ENCODE peak calls at places on chromosomes 7 and 10, in ten cellular contexts. Q is midbrain, G is kidney tubule cell, B is AG09309, A is hepatocyte, L is HFF-Myc, P is mesothelial cell of epicardium, W is NCI-H82, Y is BJ, C is endothelial cell. T is an unnamed sample.

GRCh38 chr7:128794020-128794419 is 2.3 kb downstream of the CCDC136 start:
- DNase-seq in Q (no peak), G (peak), B (no peak), A (no peak), L (no peak), P (no peak), W (peak), Y (no peak), C (no peak), T (no peak)

GRCh38 chr7:101058355-101058754 is 26.9 kb upstream of the TRIM56 start:
- DNase-seq in Q (peak), G (peak), B (no peak), A (peak), L (peak), P (peak), W (no peak), Y (no peak), C (peak), T (no peak)

GRCh38 chr7:74092964-74093339 is 9.3 kb downstream of the LIMK1 start:
- DNase-seq in Q (peak), G (no peak), B (no peak), A (no peak), L (no peak), P (no peak), W (no peak), Y (no peak), C (no peak), T (no peak)

GRCh38 chr10:48605786-48606529 is 1.1 kb upstream of the ARHGAP22 start:
- DNase-seq in Q (no peak), G (peak), B (no peak), A (no peak), L (no peak), P (no peak), W (no peak), Y (no peak), C (no peak), T (no peak)

GRCh38 chr7:84454174-84454959 is 259.8 kb upstream of the SEMA3A start:
- DNase-seq in Q (no peak), G (no peak), B (no peak), A (no peak), L (no peak), P (no peak), W (no peak), Y (no peak), C (no peak), T (no peak)

GRCh38 chr7:29087840-29088169 is 58.5 kb downstream of the CPVL start:
- DNase-seq in Q (no peak), G (no peak), B (no peak), A (no peak), L (no peak), P (no peak), W (peak), Y (no peak), C (no peak), T (no peak)

GRCh38 chr10:110168601-110169481 is 38.6 kb upstream of the MXI1 start:
- DNase-seq in Q (no peak), G (no peak), B (no peak), A (peak), L (no peak), P (no peak), W (peak), Y (no peak), C (no peak), T (no peak)

GRCh38 chr10:116888380-116889055 is 39.2 kb downstream of the ENO4 start:
- DNase-seq in Q (no peak), G (peak), B (peak), A (peak), L (peak), P (no peak), W (no peak), Y (peak), C (no peak), T (peak)

GRCh38 chr7:43105521-43106120 is 6.8 kb upstream of the HECW1 start:
- DNase-seq in Q (no peak), G (peak), B (no peak), A (no peak), L (no peak), P (no peak), W (no peak), Y (no peak), C (no peak), T (no peak)

GRCh38 chr10:24744966-24745365 is 21.3 kb upstream of the ARHGAP21 start:
- DNase-seq in Q (no peak), G (no peak), B (no peak), A (no peak), L (no peak), P (no peak), W (no peak), Y (no peak), C (no peak), T (no peak)

GRCh38 chr10:114445332-114445731 is 41.0 kb upstream of the AFAP1L2 start:
- DNase-seq in Q (no peak), G (no peak), B (no peak), A (no peak), L (no peak), P (no peak), W (no peak), Y (no peak), C (no peak), T (no peak)

GRCh38 chr10:69961168-69961863 is 91.3 kb upstream of the MACROH2A2 start:
- DNase-seq in Q (no peak), G (peak), B (no peak), A (peak), L (no peak), P (no peak), W (no peak), Y (no peak), C (no peak), T (no peak)

GRCh38 chr7:30750574-30751256 is 1.2 kb upstream of the INMT start:
- DNase-seq in Q (peak), G (no peak), B (peak), A (peak), L (peak), P (no peak), W (no peak), Y (peak), C (no peak), T (no peak)

GRCh38 chr7:135712182-135712782 is 15.7 kb downstream of the SLC13A4 start:
- DNase-seq in Q (no peak), G (no peak), B (no peak), A (no peak), L (peak), P (no peak), W (peak), Y (no peak), C (no peak), T (no peak)

GRCh38 chr10:119651514-119652327 is 541 bp downstream of the BAG3 start:
- DNase-seq in Q (no peak), G (no peak), B (no peak), A (peak), L (no peak), P (peak), W (peak), Y (no peak), C (peak), T (no peak)

GRCh38 chr7:90764848-90765570 is 168.9 kb downstream of the CDK14 start:
- DNase-seq in Q (no peak), G (peak), B (no peak), A (no peak), L (no peak), P (no peak), W (no peak), Y (no peak), C (no peak), T (no peak)

GRCh38 chr7:70294512-70294911 is 696.2 kb downstream of the AUTS2 start:
- DNase-seq in Q (no peak), G (no peak), B (no peak), A (no peak), L (no peak), P (no peak), W (no peak), Y (no peak), C (no peak), T (no peak)

GRCh38 chr10:43585046-43585445 is 10.6 kb upstream of the ZNF239 start:
- DNase-seq in Q (no peak), G (no peak), B (no peak), A (no peak), L (no peak), P (no peak), W (no peak), Y (no peak), C (no peak), T (no peak)

GRCh38 chr10:70053896-70054641 is 1.4 kb downstream of the MACROH2A2 start:
- DNase-seq in Q (no peak), G (peak), B (no peak), A (peak), L (no peak), P (no peak), W (no peak), Y (no peak), C (peak), T (no peak)

GRCh38 chr7:140924019-140924820 is 509 bp downstream of the BRAF start:
- DNase-seq in Q (peak), G (peak), B (peak), A (peak), L (peak), P (peak), W (peak), Y (no peak), C (peak), T (no peak)

GRCh38 chr7:105195891-105196290 is 181.9 kb downstream of the KMT2E start:
- DNase-seq in Q (no peak), G (no peak), B (no peak), A (no peak), L (no peak), P (no peak), W (no peak), Y (no peak), C (no peak), T (no peak)

GRCh38 chr10:62268027-62268398 is 631 bp downstream of the RTKN2 start:
- DNase-seq in Q (no peak), G (peak), B (no peak), A (peak), L (no peak), P (no peak), W (peak), Y (no peak), C (no peak), T (no peak)

GRCh38 chr10:78300526-78300925 is 266.9 kb downstream of the RPS24 start:
- DNase-seq in Q (no peak), G (no peak), B (no peak), A (no peak), L (no peak), P (no peak), W (no peak), Y (no peak), C (no peak), T (no peak)

GRCh38 chr10:3482200-3482993 is 302.6 kb downstream of the KLF6 start:
- DNase-seq in Q (no peak), G (peak), B (peak), A (peak), L (peak), P (no peak), W (peak), Y (peak), C (no peak), T (no peak)

GRCh38 chr7:131556055-131556911 is at the start of gene PODXL:
- DNase-seq in Q (peak), G (peak), B (no peak), A (peak), L (no peak), P (peak), W (peak), Y (no peak), C (peak), T (no peak)

GRCh38 chr10:33653584-33654367 is 319.3 kb upstream of the NRP1 start:
- DNase-seq in Q (no peak), G (peak), B (peak), A (no peak), L (no peak), P (no peak), W (no peak), Y (peak), C (no peak), T (no peak)

GRCh38 chr10:63115732-63116383 is 17.3 kb upstream of the NRBF2 start:
- DNase-seq in Q (peak), G (peak), B (peak), A (peak), L (no peak), P (no peak), W (no peak), Y (peak), C (peak), T (no peak)

GRCh38 chr7:66847879-66848810 is 72.9 kb upstream of the TMEM248 start:
- DNase-seq in Q (no peak), G (peak), B (peak), A (peak), L (no peak), P (no peak), W (no peak), Y (no peak), C (no peak), T (no peak)

GRCh38 chr10:120607016-120607709 is 150.1 kb downstream of the PLPP4 start:
- DNase-seq in Q (no peak), G (peak), B (peak), A (no peak), L (no peak), P (no peak), W (no peak), Y (peak), C (no peak), T (no peak)

GRCh38 chr10:8588135-8588534 is 533.6 kb downstream of the GATA3 start:
- DNase-seq in Q (no peak), G (no peak), B (no peak), A (no peak), L (no peak), P (no peak), W (no peak), Y (no peak), C (no peak), T (no peak)

GRCh38 chr7:36777062-36777461 is 52.8 kb upstream of the AOAH start:
- DNase-seq in Q (no peak), G (no peak), B (no peak), A (no peak), L (no peak), P (no peak), W (no peak), Y (no peak), C (no peak), T (no peak)

GRCh38 chr10:120456143-120456625 is 843 bp upstream of the PLPP4 start:
- DNase-seq in Q (no peak), G (no peak), B (no peak), A (no peak), L (no peak), P (no peak), W (peak), Y (no peak), C (no peak), T (no peak)

GRCh38 chr10:30967654-30968421 is 63.8 kb downstream of the ZNF438 start:
- DNase-seq in Q (no peak), G (peak), B (no peak), A (peak), L (no peak), P (no peak), W (no peak), Y (no peak), C (no peak), T (no peak)

GRCh38 chr7:24978837-24979469 is 1.0 kb downstream of the OSBPL3 start:
- DNase-seq in Q (no peak), G (peak), B (no peak), A (peak), L (no peak), P (no peak), W (peak), Y (no peak), C (peak), T (no peak)

GRCh38 chr7:2012981-2013380 is 219.8 kb downstream of the MAD1L1 start:
- DNase-seq in Q (peak), G (peak), B (no peak), A (peak), L (no peak), P (peak), W (no peak), Y (no peak), C (no peak), T (no peak)

GRCh38 chr10:103643381-103643780 is 149.9 kb downstream of the NEURL1 start:
- DNase-seq in Q (no peak), G (no peak), B (no peak), A (no peak), L (no peak), P (no peak), W (no peak), Y (no peak), C (no peak), T (no peak)

GRCh38 chr10:3464760-3465405 is 292.3 kb upstream of the PITRM1 start:
- DNase-seq in Q (no peak), G (no peak), B (no peak), A (peak), L (no peak), P (no peak), W (no peak), Y (no peak), C (no peak), T (no peak)

GRCh38 chr7:105782391-105783063 is 93.9 kb downstream of the ATXN7L1 start:
- DNase-seq in Q (no peak), G (peak), B (peak), A (no peak), L (peak), P (no peak), W (no peak), Y (peak), C (no peak), T (no peak)

GRCh38 chr10:96299383-96299782 is 4.9 kb upstream of the DNTT start:
- DNase-seq in Q (peak), G (no peak), B (no peak), A (no peak), L (no peak), P (no peak), W (no peak), Y (no peak), C (no peak), T (no peak)

T was measured in Panc1.